ENCODE peak calls at places on chromosomes 13 and 19, in nine cellular contexts. Y is thoracic aorta; O is Peyer's patch; A is NCI-H1417; U is stimulated activated CD8-positive, alpha-beta memory T cell treated with anti-CD3 and anti-CD28 coated beads, Interleukin-4, amount 100 ng/mL, for 24 hours; E is pons; H is AG04450; K is right cardiac atrium; V is AG08395. D is an unnamed sample.

GRCh38 chr13:36882829-36883390 is 37.1 kb downstream of the SMAD9 start:
- DNase-seq in K (no peak), H (no peak), V (no peak), A (no peak), E (no peak), Y (no peak), O (no peak), U (no peak), D (no peak)

GRCh38 chr13:53237696-53238095 is 209.1 kb downstream of the OLFM4 start:
- DNase-seq in O (no peak), E (no peak), A (no peak), Y (no peak), U (no peak), H (no peak), K (no peak), V (no peak), D (no peak)

GRCh38 chr13:30829145-30829544 is 76.9 kb upstream of the MEDAG start:
- DNase-seq in A (no peak), U (no peak), E (no peak), H (no peak), V (peak), Y (no peak), O (no peak), K (no peak), D (no peak)

GRCh38 chr19:48506138-48506733 is 5.4 kb downstream of the LMTK3 start:
- DNase-seq in O (no peak), A (peak), H (no peak), E (no peak), U (no peak), V (peak), K (peak), Y (no peak), D (no peak)

GRCh38 chr19:14315433-14315832 is 65.8 kb upstream of the ADGRE5 start:
- DNase-seq in U (no peak), A (no peak), V (no peak), E (no peak), O (no peak), H (no peak), K (no peak), Y (no peak), D (no peak)

GRCh38 chr19:54164369-54165068 is 5.0 kb upstream of the LENG1 start:
- DNase-seq in U (no peak), E (no peak), Y (no peak), V (peak), K (peak), A (peak), O (peak), H (no peak), D (no peak)

GRCh38 chr19:47110521-47111080 is 3.0 kb downstream of the ZC3H4 start:
- DNase-seq in K (no peak), V (no peak), O (peak), H (no peak), E (peak), A (peak), U (no peak), Y (no peak), D (no peak)

GRCh38 chr13:65166675-65167074 is 2063.5 kb downstream of the PCDH9 start:
- DNase-seq in Y (no peak), H (no peak), A (no peak), V (no peak), O (no peak), U (no peak), E (no peak), K (no peak), D (no peak)

GRCh38 chr19:11964496-11964857 is 363 bp upstream of the ZNF763 start:
- DNase-seq in Y (no peak), U (no peak), O (no peak), V (peak), K (peak), H (no peak), A (no peak), E (no peak), D (no peak)

GRCh38 chr19:8484331-8484894 is 18.0 kb downstream of the PRAM1 start:
- DNase-seq in H (no peak), E (peak), O (no peak), V (no peak), U (no peak), Y (no peak), A (no peak), K (peak), D (no peak)

GRCh38 chr19:7787141-7787540 is 24.1 kb downstream of the CLEC4M start:
- DNase-seq in V (no peak), H (no peak), U (no peak), O (no peak), Y (no peak), E (no peak), A (no peak), K (no peak), D (no peak)

GRCh38 chr13:98144501-98145350 is 1.8 kb downstream of the FARP1 start:
- DNase-seq in A (peak), O (no peak), V (peak), H (peak), E (peak), K (no peak), U (no peak), Y (no peak), D (no peak)

GRCh38 chr13:25678398-25678797 is 306.6 kb downstream of the ATP8A2 start:
- DNase-seq in O (no peak), H (no peak), A (no peak), E (no peak), U (no peak), V (no peak), Y (no peak), K (no peak), D (no peak)

GRCh38 chr19:51006406-51006805 is 5.0 kb upstream of the KLK8 start:
- DNase-seq in A (no peak), U (no peak), V (no peak), H (no peak), K (no peak), O (no peak), Y (no peak), E (no peak), D (no peak)

GRCh38 chr13:95288899-95289500 is 12.3 kb downstream of the ABCC4 start:
- DNase-seq in K (no peak), Y (no peak), A (no peak), E (no peak), H (no peak), O (no peak), U (no peak), V (no peak), D (no peak)

GRCh38 chr13:45909724-45910123 is 58.2 kb upstream of the SIAH3 start:
- DNase-seq in Y (no peak), V (no peak), O (no peak), H (no peak), K (no peak), U (no peak), E (no peak), A (no peak), D (no peak)

GRCh38 chr13:97076898-97077297 is 82.6 kb upstream of the OXGR1 start:
- DNase-seq in Y (no peak), A (no peak), H (no peak), O (no peak), K (no peak), V (no peak), E (peak), U (no peak), D (no peak)

GRCh38 chr19:1503089-1503924 is 9.5 kb downstream of the ADAMTSL5 start:
- DNase-seq in U (peak), K (peak), O (peak), E (peak), V (peak), A (no peak), Y (no peak), H (no peak), D (no peak)

GRCh38 chr19:54147676-54148075 is 10.1 kb downstream of the CNOT3 start:
- DNase-seq in V (no peak), H (no peak), K (peak), A (no peak), Y (no peak), U (no peak), E (no peak), O (no peak), D (no peak)

GRCh38 chr13:29858667-29859066 is 8.2 kb upstream of the UBL3 start:
- DNase-seq in Y (no peak), K (no peak), A (no peak), O (no peak), U (no peak), E (no peak), H (no peak), V (peak), D (no peak)

GRCh38 chr13:47903836-47904235 is 97.2 kb downstream of the SUCLA2 start:
- DNase-seq in H (no peak), A (no peak), Y (no peak), E (no peak), U (no peak), V (peak), O (no peak), K (no peak), D (no peak)